ENCODE peak calls at places on chromosomes 5 and 9, in seven cellular contexts. B, P, Q, O, X, R and F are unnamed samples.

GRCh38 chr5:61000887-61001286 is 55.9 kb downstream of the NDUFAF2 start:
- DNase-seq in B (no peak), P (no peak), Q (no peak), O (no peak), X (no peak), R (no peak), F (no peak)

GRCh38 chr5:155935723-155936122 is 391.2 kb upstream of the SGCD start:
- DNase-seq in B (no peak), P (no peak), Q (no peak), O (no peak), X (no peak), R (no peak), F (no peak)

GRCh38 chr5:123090641-123091257 is 1.7 kb downstream of the PRDM6 start:
- DNase-seq in B (no peak), P (no peak), Q (no peak), O (no peak), X (no peak), R (no peak), F (no peak)

GRCh38 chr5:71899865-71900342 is 180.8 kb downstream of the CARTPT start:
- DNase-seq in B (peak; percentile 7), P (no peak), Q (no peak), O (no peak), X (no peak), R (no peak), F (no peak)

GRCh38 chr5:51378778-51379652 is 4.2 kb upstream of the ISL1 start:
- DNase-seq in B (peak; percentile 32), P (no peak), Q (no peak), O (no peak), X (no peak), R (no peak), F (no peak)

GRCh38 chr5:179288809-179289185 is 56.5 kb downstream of the ADAMTS2 start:
- DNase-seq in B (no peak), P (no peak), Q (no peak), O (no peak), X (no peak), R (no peak), F (no peak)

GRCh38 chr5:132059696-132060500 is 557 bp upstream of the IL3 start:
- DNase-seq in B (peak; percentile 0), P (no peak), Q (no peak), O (peak; percentile 59), X (no peak), R (no peak), F (no peak)

GRCh38 chr9:134413890-134414731 is 87.9 kb downstream of the RXRA start:
- DNase-seq in B (peak; percentile 98), P (no peak), Q (no peak), O (no peak), X (no peak), R (peak; percentile 96), F (peak; percentile 61)

GRCh38 chr5:168020522-168021294 is 270.7 kb upstream of the WWC1 start:
- DNase-seq in B (no peak), P (no peak), Q (no peak), O (no peak), X (no peak), R (no peak), F (no peak)

GRCh38 chr5:139960723-139961383 is 82.2 kb downstream of the NRG2 start:
- DNase-seq in B (no peak), P (no peak), Q (no peak), O (no peak), X (no peak), R (no peak), F (no peak)

GRCh38 chr9:129338701-129339445 is 160.8 kb upstream of the IER5L start:
- DNase-seq in B (no peak), P (no peak), Q (no peak), O (no peak), X (no peak), R (no peak), F (no peak)

GRCh38 chr5:34659168-34659567 is 3.0 kb downstream of the RAI14 start:
- DNase-seq in B (no peak), P (no peak), Q (no peak), O (no peak), X (no peak), R (no peak), F (no peak)

GRCh38 chr9:82535432-82535998 is 527.4 kb downstream of the RASEF start:
- DNase-seq in B (no peak), P (no peak), Q (no peak), O (no peak), X (no peak), R (no peak), F (no peak)

GRCh38 chr9:82010711-82011110 is 22.1 kb downstream of the SPATA31D1 start:
- DNase-seq in B (no peak), P (no peak), Q (no peak), O (no peak), X (no peak), R (no peak), F (no peak)

GRCh38 chr5:56269216-56269927 is 36.2 kb upstream of the ANKRD55 start:
- DNase-seq in B (peak; percentile 36), P (no peak), Q (peak; percentile 47), O (no peak), X (no peak), R (no peak), F (no peak)

GRCh38 chr9:77912895-77913693 is 118.5 kb downstream of the GNAQ start:
- DNase-seq in B (no peak), P (no peak), Q (no peak), O (no peak), X (no peak), R (no peak), F (no peak)

GRCh38 chr5:177405805-177406204 is 3.6 kb downstream of the F12 start:
- DNase-seq in B (no peak), P (no peak), Q (peak; percentile 42), O (no peak), X (no peak), R (no peak), F (peak; percentile 50)

GRCh38 chr5:6715758-6716633 is 2.8 kb downstream of the TENT4A start:
- DNase-seq in B (no peak), P (peak; percentile 24), Q (peak; percentile 61), O (peak; percentile 59), X (no peak), R (no peak), F (no peak)

GRCh38 chr5:113199122-113199905 is 222.7 kb downstream of the DCP2 start:
- DNase-seq in B (no peak), P (no peak), Q (no peak), O (no peak), X (no peak), R (no peak), F (no peak)

GRCh38 chr5:96023518-96023917 is 61.9 kb upstream of the ELL2 start:
- DNase-seq in B (no peak), P (no peak), Q (no peak), O (no peak), X (no peak), R (no peak), F (no peak)

GRCh38 chr5:179345429-179346321 is at the start of gene ADAMTS2:
- DNase-seq in B (peak; percentile 18), P (no peak), Q (no peak), O (peak; percentile 89), X (no peak), R (no peak), F (peak; percentile 31)

GRCh38 chr9:133608881-133609280 is 308 bp downstream of the FAM163B start:
- DNase-seq in B (no peak), P (no peak), Q (no peak), O (no peak), X (no peak), R (no peak), F (no peak)

GRCh38 chr5:109186759-109187158 is 223.0 kb downstream of the PJA2 start:
- DNase-seq in B (no peak), P (no peak), Q (no peak), O (no peak), X (no peak), R (no peak), F (no peak)

GRCh38 chr5:14739538-14739937 is 75.0 kb downstream of the OTULIN start:
- DNase-seq in B (no peak), P (no peak), Q (no peak), O (no peak), X (no peak), R (no peak), F (no peak)

GRCh38 chr9:103928452-103928851 is 165.7 kb upstream of the SMC2 start:
- DNase-seq in B (no peak), P (no peak), Q (no peak), O (no peak), X (no peak), R (no peak), F (no peak)

GRCh38 chr5:65299841-65300240 is 181.9 kb downstream of the ADAMTS6 start:
- DNase-seq in B (no peak), P (no peak), Q (no peak), O (no peak), X (no peak), R (no peak), F (no peak)

GRCh38 chr5:106521701-106522100 is 1149.0 kb downstream of the EFNA5 start:
- DNase-seq in B (peak; percentile 68), P (no peak), Q (no peak), O (no peak), X (no peak), R (no peak), F (no peak)

GRCh38 chr5:179327026-179327735 is 18.1 kb downstream of the ADAMTS2 start:
- DNase-seq in B (no peak), P (no peak), Q (no peak), O (peak; percentile 60), X (no peak), R (no peak), F (no peak)

GRCh38 chr9:82570226-82570625 is 492.7 kb downstream of the RASEF start:
- DNase-seq in B (no peak), P (no peak), Q (no peak), O (no peak), X (no peak), R (no peak), F (peak; percentile 21)